ENCODE peak calls at places on chromosomes 1 and 21, in four cellular contexts. L is stomach, I is thyroid gland, P is heart right ventricle. Y is an unnamed sample.

GRCh38 chr1:117612517-117613248 is 6.8 kb downstream of the TENT5C start:
- DNase-seq in P (no peak), L (no peak), I (no peak), Y (no peak)

GRCh38 chr1:15724949-15725880 is 10.8 kb upstream of the SLC25A34 start:
- DNase-seq in I (no peak), P (no peak), L (no peak), Y (no peak)

GRCh38 chr21:45029298-45029967 is 44.9 kb upstream of the ADARB1 start:
- DNase-seq in P (no peak), L (no peak), I (peak), Y (no peak)

GRCh38 chr1:36971832-36972231 is 62.5 kb downstream of the GRIK3 start:
- DNase-seq in L (no peak), I (no peak), P (no peak), Y (no peak)

GRCh38 chr1:212288614-212289013 is 3.4 kb downstream of the PPP2R5A start:
- DNase-seq in L (no peak), I (no peak), P (no peak), Y (no peak)

GRCh38 chr21:26965091-26965566 is 1.8 kb downstream of the ADAMTS5 start:
- DNase-seq in L (no peak), P (no peak), I (no peak), Y (no peak)

GRCh38 chr1:183871142-183871541 is 66.2 kb downstream of the RGL1 start:
- DNase-seq in I (no peak), L (no peak), P (peak), Y (no peak)

GRCh38 chr1:40783001-40783905 is at the start of gene KCNQ4:
- DNase-seq in L (peak), P (peak), I (peak), Y (no peak)

GRCh38 chr1:117683571-117684285 is 77.9 kb downstream of the TENT5C start:
- DNase-seq in P (no peak), I (no peak), L (no peak), Y (no peak)

GRCh38 chr1:5961601-5962000 is 30.6 kb downstream of the NPHP4 start:
- DNase-seq in L (no peak), P (no peak), I (peak), Y (no peak)

GRCh38 chr1:54490361-54491248 is 57.4 kb upstream of the ACOT11 start:
- DNase-seq in L (no peak), I (peak), P (peak), Y (no peak)

GRCh38 chr1:180275726-180276125 is 45.7 kb downstream of the LHX4 start:
- DNase-seq in I (no peak), L (no peak), P (no peak), Y (no peak)

DNA sequence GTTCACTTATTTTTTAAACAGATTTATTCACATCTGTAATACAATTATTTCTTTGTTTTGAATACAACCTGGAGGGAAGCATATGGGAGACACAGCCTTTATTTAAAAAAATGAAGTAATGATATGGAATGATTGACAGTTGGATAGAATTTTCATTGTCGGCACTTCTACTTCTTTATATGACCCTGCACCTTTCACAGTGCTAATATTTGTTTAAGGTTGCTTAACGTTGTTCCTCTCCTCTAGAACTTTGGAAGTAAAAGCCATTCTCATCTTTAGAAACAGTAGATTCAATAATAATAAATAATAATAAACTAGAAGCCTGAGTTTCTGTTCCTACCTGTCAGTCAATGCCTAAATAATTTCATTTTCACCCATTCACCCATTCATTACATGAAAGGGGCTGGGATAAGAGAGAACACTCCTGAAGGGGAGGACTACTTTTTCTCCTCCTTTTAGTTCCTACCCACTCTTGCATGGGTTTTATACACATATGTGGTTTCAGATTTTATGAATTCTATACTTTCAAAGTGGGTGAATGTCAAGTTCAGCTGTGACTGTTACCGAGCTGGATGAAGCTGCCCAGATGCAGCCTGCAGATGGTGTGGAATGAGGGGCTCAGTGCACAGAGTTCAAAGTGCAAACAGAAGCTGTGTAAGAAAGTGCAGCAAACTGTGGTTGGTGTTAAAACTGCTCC is 9.4 kb downstream of the RUNX1 start:
- DNase-seq in P (no peak), I (no peak), L (no peak), Y (no peak)
- H3K27ac ChIP-seq in P (no peak), I (no peak), L (no peak), Y (no peak)

DNA sequence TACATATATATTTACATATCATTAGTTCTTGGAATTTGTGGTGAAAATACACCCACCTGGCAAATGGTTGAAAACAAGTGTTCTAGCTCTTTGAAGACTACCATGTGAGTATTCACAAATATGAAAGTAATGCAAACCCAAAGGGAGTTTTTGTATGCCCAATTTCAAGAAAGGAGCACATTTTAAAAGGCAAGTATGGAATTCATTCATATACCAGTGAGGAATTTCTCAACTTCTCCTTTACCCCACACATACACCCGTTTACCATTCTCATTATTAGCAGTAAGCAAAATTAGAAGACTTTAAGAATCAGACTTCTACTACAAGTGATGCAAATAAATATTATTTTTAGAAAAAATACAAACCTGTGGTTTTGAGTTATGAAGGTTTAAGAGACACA is 8.1 kb downstream of the RABGAP1L start:
- DNase-seq in P (no peak), I (no peak), L (no peak), Y (no peak)
- TF ChIP-seq CTCF in P (no peak), I (no peak), L (no peak), Y (no peak)

GRCh38 chr1:174874337-174875053 is 125.3 kb upstream of the CACYBP start:
- DNase-seq in P (no peak), I (no peak), L (peak), Y (no peak)

GRCh38 chr1:174875306-174875705 is 124.4 kb upstream of the CACYBP start:
- DNase-seq in I (peak), P (no peak), L (peak), Y (no peak)

GRCh38 chr1:174880171-174880570 is 119.6 kb upstream of the CACYBP start:
- DNase-seq in I (no peak), P (no peak), L (no peak), Y (no peak)

GRCh38 chr1:174872615-174873058 is 127.1 kb upstream of the CACYBP start:
- DNase-seq in P (no peak), I (no peak), L (no peak), Y (no peak)

DNA sequence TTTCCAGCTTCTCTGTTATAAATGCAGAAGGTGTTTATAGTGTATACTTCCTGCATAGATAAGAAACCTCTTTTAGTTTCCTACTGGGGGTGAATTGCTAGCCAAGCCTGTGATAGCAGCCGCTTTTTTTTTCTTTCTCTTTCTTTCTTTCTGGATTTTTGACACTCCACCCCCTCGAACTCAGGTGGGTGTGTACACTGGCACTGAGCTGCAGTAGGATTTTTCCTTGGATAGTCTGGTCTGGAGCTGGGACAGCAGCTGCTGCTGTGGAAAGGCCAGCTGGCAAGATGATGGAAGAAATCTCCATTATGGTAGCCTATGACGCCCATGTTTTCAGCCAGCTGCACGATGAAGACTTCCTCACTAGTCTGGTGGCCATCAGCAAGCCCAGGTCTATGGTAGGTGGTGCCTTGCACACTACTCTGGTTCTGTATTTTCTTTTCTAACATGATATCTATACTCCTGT is 122.5 kb upstream of the CACYBP start:
- DNase-seq in L (peak), I (no peak), P (peak), Y (peak)
- H3K4me3 ChIP-seq in L (peak), I (no peak), P (no peak), Y (peak)

DNA sequence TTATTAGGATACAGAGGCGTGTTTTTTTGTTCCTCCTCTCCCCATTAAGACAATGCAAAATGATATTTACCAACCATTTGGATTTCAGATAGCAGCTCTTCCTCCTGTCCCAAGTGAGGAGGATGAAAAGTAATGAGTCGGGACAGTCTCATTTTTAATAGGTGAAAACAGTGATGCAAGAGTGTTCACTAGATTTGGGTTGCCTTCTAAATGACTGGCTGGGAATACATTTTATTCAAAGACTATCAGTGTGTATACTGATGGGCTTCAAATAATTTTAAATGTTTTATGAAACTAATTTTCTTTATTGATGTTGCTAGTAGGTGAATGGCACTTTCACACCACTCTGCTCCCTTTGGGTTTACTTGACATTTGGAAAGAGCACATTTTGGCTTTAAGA is 2.1 kb downstream of the RCOR3 start:
- DNase-seq in I (no peak), P (no peak), L (no peak), Y (no peak)
- H3K27ac ChIP-seq in I (peak), P (peak), L (no peak), Y (peak)

DNA sequence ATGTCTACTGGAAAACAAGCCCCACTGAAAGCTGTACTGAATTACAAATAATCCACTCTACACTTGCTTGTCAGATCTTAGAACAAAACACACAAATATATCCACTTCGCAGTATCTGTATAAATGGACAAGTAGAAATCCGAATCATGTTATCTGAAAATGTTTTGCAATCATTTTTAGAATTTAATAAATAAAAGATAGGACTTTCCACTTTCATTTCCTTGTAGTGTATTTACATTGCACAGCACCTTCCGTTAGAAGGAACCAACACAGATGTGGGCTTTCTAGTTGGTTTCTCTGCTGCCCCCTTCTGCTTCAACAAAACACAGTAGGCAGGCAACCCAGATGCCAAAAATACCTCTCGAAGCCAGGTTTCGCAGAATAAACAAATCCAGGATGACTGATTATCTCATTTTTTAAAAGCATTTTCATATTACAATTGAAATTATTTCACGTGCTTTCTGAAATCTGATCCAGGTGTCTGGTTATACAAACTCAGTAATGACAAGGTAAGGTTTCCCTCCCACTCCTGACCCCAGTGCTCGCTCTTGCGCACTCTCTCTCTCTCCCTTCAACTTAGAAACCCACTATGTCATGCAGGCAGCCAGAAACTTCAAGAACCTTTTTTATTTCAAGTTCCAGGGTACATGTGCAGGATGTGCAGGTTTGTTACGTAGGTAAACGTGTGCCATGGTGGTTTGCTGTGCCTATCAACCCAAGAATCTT is 389.9 kb downstream of the SMYD3 start:
- DNase-seq in I (peak), P (peak), L (peak), Y (peak)
- TF ChIP-seq CTCF in I (peak), P (peak), L (peak), Y (no peak)